ENCODE peak calls at places on chromosome 17, in five cellular contexts. F, C, E, H and Z are unnamed samples.

GRCh38 chr17:34182036-34182803 is 72.9 kb upstream of the CCL2 start:
- DNase-seq in F (no peak), C (no peak), E (no peak), H (no peak), Z (no peak)

GRCh38 chr17:50048146-50048720 is 7.7 kb upstream of the ITGA3 start:
- DNase-seq in F (no peak), C (no peak), E (no peak), H (no peak), Z (no peak)

GRCh38 chr17:7393613-7394451 is 493 bp downstream of the PLSCR3 start:
- DNase-seq in F (no peak), C (no peak), E (peak), H (peak), Z (no peak)

GRCh38 chr17:82049521-82049971 is 2.1 kb downstream of the RFNG start:
- DNase-seq in F (no peak), C (no peak), E (no peak), H (no peak), Z (no peak)

GRCh38 chr17:50027639-50028206 is 28.2 kb upstream of the ITGA3 start:
- DNase-seq in F (peak), C (no peak), E (peak), H (peak), Z (no peak)

GRCh38 chr17:32528825-32529224 is 42.0 kb downstream of the CDK5R1 start:
- DNase-seq in F (no peak), C (no peak), E (no peak), H (no peak), Z (no peak)

GRCh38 chr17:21283482-21284318 is 811 bp upstream of the MAP2K3 start:
- DNase-seq in F (peak), C (no peak), E (peak), H (peak), Z (no peak)

GRCh38 chr17:61411114-61411943 is 11.7 kb downstream of the TBX2 start:
- DNase-seq in F (peak), C (no peak), E (peak), H (peak), Z (peak)

GRCh38 chr17:76569607-76570279 is 15.9 kb downstream of the ST6GALNAC2 start:
- DNase-seq in F (no peak), C (no peak), E (no peak), H (peak), Z (no peak)

GRCh38 chr17:8922451-8922850 is 43.1 kb downstream of the PIK3R5 start:
- DNase-seq in F (peak), C (no peak), E (peak), H (peak), Z (no peak)

GRCh38 chr17:31294231-31294630 is 2.8 kb downstream of the OMG start:
- DNase-seq in F (no peak), C (no peak), E (no peak), H (no peak), Z (no peak)

GRCh38 chr17:80379348-80379747 is 35.6 kb upstream of the ENDOV start:
- DNase-seq in F (no peak), C (no peak), E (no peak), H (no peak), Z (no peak)

GRCh38 chr17:62562656-62563055 is 64.8 kb upstream of the MRC2 start:
- DNase-seq in F (peak), C (peak), E (no peak), H (peak), Z (no peak)

GRCh38 chr17:2949469-2950044 is 113.8 kb downstream of the OR1D5 start:
- DNase-seq in F (peak), C (no peak), E (peak), H (peak), Z (no peak)

GRCh38 chr17:74150428-74151025 is 53.0 kb upstream of the RPL38 start:
- DNase-seq in F (no peak), C (no peak), E (no peak), H (no peak), Z (no peak)

GRCh38 chr17:73902416-73903181 is 258.4 kb upstream of the SDK2 start:
- DNase-seq in F (no peak), C (peak), E (no peak), H (no peak), Z (no peak)

GRCh38 chr17:50330151-50330753 is 15.7 kb upstream of the XYLT2 start:
- DNase-seq in F (no peak), C (no peak), E (no peak), H (no peak), Z (no peak)

GRCh38 chr17:75153854-75154194 is 488 bp downstream of the JPT1 start:
- DNase-seq in F (no peak), C (no peak), E (peak), H (peak), Z (no peak)

GRCh38 chr17:39617446-39618251 is 9.1 kb upstream of the PPP1R1B start:
- DNase-seq in F (peak), C (peak), E (peak), H (peak), Z (peak)

GRCh38 chr17:1108810-1109605 is 70.8 kb downstream of the ABR start:
- DNase-seq in F (peak), C (no peak), E (peak), H (peak), Z (no peak)

GRCh38 chr17:2302740-2303277 is 776 bp downstream of the SMG6 start:
- DNase-seq in F (no peak), C (no peak), E (no peak), H (no peak), Z (no peak)

GRCh38 chr17:31561469-31562412 is 170.3 kb downstream of the RAB11FIP4 start:
- DNase-seq in F (peak), C (no peak), E (peak), H (peak), Z (no peak)

GRCh38 chr17:38729886-38730525 is at the start of gene CISD3:
- DNase-seq in F (peak), C (peak), E (peak), H (peak), Z (peak)

GRCh38 chr17:65438708-65439294 is 122.6 kb downstream of the AXIN2 start:
- DNase-seq in F (no peak), C (no peak), E (peak), H (peak), Z (no peak)

GRCh38 chr17:5793899-5794298 is 209.6 kb upstream of the NLRP1 start:
- DNase-seq in F (no peak), C (peak), E (no peak), H (peak), Z (no peak)

GRCh38 chr17:13365331-13365730 is 236.4 kb downstream of the HS3ST3A1 start:
- DNase-seq in F (peak), C (no peak), E (peak), H (peak), Z (no peak)

GRCh38 chr17:72189781-72190593 is 69.2 kb downstream of the SOX9 start:
- DNase-seq in F (no peak), C (no peak), E (no peak), H (no peak), Z (peak)

GRCh38 chr17:81434079-81434478 is 38.8 kb downstream of the BAHCC1 start:
- DNase-seq in F (no peak), C (no peak), E (peak), H (peak), Z (no peak)

GRCh38 chr17:83202002-83203000 is 122.9 kb downstream of the METRNL start:
- DNase-seq in F (no peak), C (no peak), E (no peak), H (peak), Z (no peak)

GRCh38 chr17:68182940-68183551 is 64.8 kb upstream of the AMZ2 start:
- DNase-seq in F (no peak), C (no peak), E (no peak), H (no peak), Z (no peak)

GRCh38 chr17:48577946-48578615 is at the start of gene HOXB4:
- DNase-seq in F (peak), C (peak), E (peak), H (no peak), Z (no peak)

GRCh38 chr17:8846768-8847211 is 20.7 kb downstream of the PIK3R6 start:
- DNase-seq in F (peak), C (no peak), E (peak), H (peak), Z (peak)

GRCh38 chr17:32010114-32010513 is 2.9 kb downstream of the LRRC37B start:
- DNase-seq in F (no peak), C (no peak), E (no peak), H (no peak), Z (no peak)

GRCh38 chr17:66281671-66282369 is 20.6 kb upstream of the PRKCA start:
- DNase-seq in F (peak), C (no peak), E (no peak), H (no peak), Z (no peak)

GRCh38 chr17:19876524-19877161 is 8.9 kb upstream of the ULK2 start:
- DNase-seq in F (no peak), C (no peak), E (no peak), H (no peak), Z (no peak)

GRCh38 chr17:66087073-66087472 is 104.9 kb downstream of the CEP112 start:
- DNase-seq in F (peak), C (no peak), E (peak), H (peak), Z (no peak)

GRCh38 chr17:82213251-82214011 is 789 bp upstream of the CCDC57 start:
- DNase-seq in F (peak), C (peak), E (peak), H (peak), Z (peak)